ENCODE peak calls at places on chromosomes 5 and 9, in four cellular contexts. G, Z, X and O are unnamed samples.

GRCh38 chr9:81851340-81851739 is 76.9 kb upstream of the SPATA31D4 start:
- DNase-seq in G (no peak), Z (no peak), X (no peak), O (no peak)

GRCh38 chr9:69919461-69920061 is 98.9 kb downstream of the CFAP95 start:
- DNase-seq in G (no peak), Z (no peak), X (peak; percentile 58), O (peak; percentile 76)

GRCh38 chr5:178473858-178474257 is 116.3 kb downstream of the COL23A1 start:
- DNase-seq in G (no peak), Z (no peak), X (no peak), O (no peak)

GRCh38 chr9:132364068-132364467 is 9.3 kb upstream of the SETX start:
- DNase-seq in G (no peak), Z (no peak), X (no peak), O (no peak)

GRCh38 chr5:16737620-16738364 is 121.0 kb upstream of the RETREG1 start:
- DNase-seq in G (no peak), Z (no peak), X (no peak), O (no peak)

GRCh38 chr5:107393846-107394245 is 276.9 kb downstream of the EFNA5 start:
- DNase-seq in G (no peak), Z (no peak), X (no peak), O (peak; percentile 49)

GRCh38 chr9:93666279-93666784 is 89.9 kb downstream of the PHF2 start:
- DNase-seq in G (no peak), Z (no peak), X (no peak), O (no peak)

GRCh38 chr5:68562308-68562707 is 346.8 kb downstream of the PIK3R1 start:
- DNase-seq in G (no peak), Z (no peak), X (no peak), O (peak; percentile 58)

GRCh38 chr9:23841304-23841703 is 15.3 kb upstream of the ELAVL2 start:
- DNase-seq in G (no peak), Z (no peak), X (no peak), O (no peak)

GRCh38 chr5:119435436-119436132 is 16.7 kb upstream of the HSD17B4 start:
- DNase-seq in G (peak; percentile 47), Z (no peak), X (peak; percentile 26), O (peak; percentile 24)

GRCh38 chr5:169265888-169266287 is 35.1 kb downstream of the SLIT3 start:
- DNase-seq in G (no peak), Z (no peak), X (peak; percentile 11), O (no peak)

GRCh38 chr9:130189840-130190239 is 17.6 kb downstream of the NCS1 start:
- DNase-seq in G (no peak), Z (no peak), X (no peak), O (peak; percentile 61)

GRCh38 chr5:167908596-167908995 is 382.8 kb upstream of the WWC1 start:
- DNase-seq in G (no peak), Z (no peak), X (no peak), O (no peak)